ENCODE peak calls at places on chromosomes 5 and 9, in four cellular contexts. D, Y, N and P are unnamed samples.

GRCh38 chr9:76704601-76705204 is 59.5 kb upstream of the PCA3 start:
- DNase-seq in D (peak), Y (no peak), N (peak), P (peak)

GRCh38 chr5:174751154-174751990 is 27.0 kb downstream of the MSX2 start:
- DNase-seq in D (no peak), Y (no peak), N (no peak), P (no peak)

GRCh38 chr5:17234384-17234783 is 17.0 kb downstream of the BASP1 start:
- DNase-seq in D (no peak), Y (no peak), N (no peak), P (no peak)

GRCh38 chr9:123640792-123641222 is 284.8 kb downstream of the CRB2 start:
- DNase-seq in D (no peak), Y (no peak), N (no peak), P (no peak)

GRCh38 chr5:111694183-111694582 is 62.8 kb downstream of the NREP start:
- DNase-seq in D (no peak), Y (no peak), N (peak), P (no peak)

GRCh38 chr5:136034976-136035375 is 6.2 kb downstream of the TGFBI start:
- DNase-seq in D (peak), Y (no peak), N (no peak), P (no peak)

GRCh38 chr9:37999501-38000189 is 69.4 kb downstream of the SHB start:
- DNase-seq in D (no peak), Y (no peak), N (peak), P (no peak)

GRCh38 chr9:134629061-134629585 is 12.5 kb upstream of the COL5A1 start:
- DNase-seq in D (no peak), Y (peak), N (no peak), P (no peak)

GRCh38 chr5:102889033-102889432 is 133.9 kb downstream of the PAM start:
- DNase-seq in D (no peak), Y (no peak), N (no peak), P (no peak)

GRCh38 chr9:137077010-137077747 is at the start of gene UAP1L1:
- DNase-seq in D (peak), Y (peak), N (peak), P (peak)
- TF ChIP-seq CTCF in D (no peak), Y (no peak), N (no peak), P (no peak)

DNA sequence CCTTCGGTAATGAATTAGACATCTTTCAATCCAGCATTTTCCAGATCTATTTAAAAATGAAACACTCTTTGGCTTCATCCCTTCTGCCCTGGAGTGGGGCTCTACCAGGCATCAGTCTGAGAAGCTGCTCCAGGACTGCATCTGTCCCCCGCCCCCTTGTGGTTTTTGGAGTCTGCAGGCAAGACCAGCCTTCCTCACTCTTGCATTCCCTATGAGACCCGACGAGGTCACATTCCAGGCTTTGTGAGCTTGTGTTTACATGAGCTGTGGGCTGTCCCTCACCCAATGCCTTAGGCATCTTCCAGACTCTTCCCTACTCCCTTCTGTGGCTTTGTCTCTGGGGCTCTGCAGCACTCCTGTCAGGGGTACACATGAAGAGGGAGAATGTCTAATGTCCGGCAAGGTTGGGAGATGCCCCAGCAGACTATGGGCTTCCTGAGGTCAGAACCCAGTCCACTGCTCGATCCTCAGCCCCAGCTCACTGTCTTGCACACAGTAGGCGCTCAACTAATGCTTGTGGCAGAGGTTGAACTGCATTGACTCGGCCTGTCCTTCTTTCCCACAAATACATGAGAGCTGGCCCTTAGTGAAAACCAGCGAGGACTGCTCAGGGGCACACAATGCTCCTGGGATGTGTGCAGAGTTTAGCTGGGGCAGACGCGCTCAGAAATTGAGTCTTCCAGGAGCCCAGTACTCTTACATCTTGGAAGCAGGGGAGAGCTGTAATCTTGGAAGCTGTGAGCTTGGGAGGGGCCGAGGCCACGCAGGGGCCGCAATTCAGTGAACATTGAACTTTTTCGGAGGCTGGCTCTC is 11.6 kb upstream of the GADD45G start:
- DNase-seq in D (no peak), Y (no peak), N (no peak), P (peak)
- TF ChIP-seq CTCF in D (no peak), Y (no peak), N (no peak), P (no peak)

DNA sequence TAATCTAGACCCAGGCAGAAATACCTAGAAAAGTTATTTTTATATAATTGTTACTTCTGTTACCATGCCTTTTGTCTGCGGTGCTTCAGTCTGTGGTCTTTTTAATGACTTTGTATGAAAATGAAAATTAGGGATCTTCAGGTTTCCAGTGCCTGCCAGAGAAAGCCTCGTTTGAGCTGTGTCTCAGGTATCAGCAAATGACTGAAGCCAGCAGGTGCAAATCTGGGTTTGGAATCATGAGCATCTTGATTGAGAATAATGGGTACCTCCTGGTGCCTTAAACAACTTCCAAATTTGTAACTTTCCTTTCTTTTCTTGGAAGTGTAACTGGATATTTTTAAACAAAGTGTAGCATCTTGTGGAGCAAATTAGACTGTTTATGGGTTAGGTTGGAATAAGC is 4.3 kb downstream of the ZBTB34 start:
- DNase-seq in D (no peak), Y (no peak), N (no peak), P (no peak)
- TF ChIP-seq CTCF in D (no peak), Y (no peak), N (no peak), P (no peak)

GRCh38 chr9:126367646-126368419 is 41.2 kb downstream of the MVB12B start:
- DNase-seq in D (no peak), Y (no peak), N (no peak), P (no peak)

GRCh38 chr9:126365780-126366179 is 39.2 kb downstream of the MVB12B start:
- DNase-seq in D (no peak), Y (no peak), N (no peak), P (no peak)

GRCh38 chr9:126366366-126367011 is 39.9 kb downstream of the MVB12B start:
- DNase-seq in D (no peak), Y (no peak), N (no peak), P (no peak)

GRCh38 chr9:126363847-126364671 is 37.4 kb downstream of the MVB12B start:
- DNase-seq in D (no peak), Y (no peak), N (peak), P (no peak)

DNA sequence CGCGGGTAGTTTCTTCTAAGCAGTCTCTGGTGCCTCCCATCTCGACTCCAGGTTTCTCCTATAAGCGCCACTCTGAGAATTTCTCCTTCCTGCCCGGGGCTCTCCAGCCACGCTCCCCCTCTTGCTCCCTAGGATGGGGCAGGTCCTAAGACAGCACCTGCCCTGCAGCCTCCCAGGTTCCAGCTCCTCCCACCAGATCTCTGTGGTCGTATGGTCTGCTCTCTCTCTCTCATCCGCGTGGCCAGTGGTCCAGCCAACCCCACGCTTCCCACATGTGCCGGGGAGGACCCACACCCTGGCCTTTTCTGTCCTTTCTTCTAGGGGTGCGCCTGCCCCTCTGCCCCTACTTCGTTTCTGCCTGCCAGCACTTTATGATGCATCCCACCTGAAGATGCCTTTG is 40.5 kb downstream of the MVB12B start:
- DNase-seq in D (no peak), Y (no peak), N (no peak), P (no peak)
- TF ChIP-seq CTCF in D (no peak), Y (no peak), N (no peak), P (no peak)